ENCODE peak calls at places on chromosomes 12 and 14, in five cellular contexts. S, A, B, R and W are unnamed samples.

GRCh38 chr14:75280448-75280830 is 1.8 kb downstream of the FOS start:
- DNase-seq in B (no peak), S (no peak), R (peak; percentile 11), A (no peak), W (no peak)

GRCh38 chr14:60622920-60623263 is 26.4 kb downstream of the SIX1 start:
- DNase-seq in S (peak; percentile 4), B (no peak), R (peak; percentile 81), A (no peak), W (no peak)

GRCh38 chr12:89951050-89951693 is 242.5 kb upstream of the ATP2B1 start:
- DNase-seq in S (peak; percentile 92), R (peak; percentile 49), B (no peak), A (peak; percentile 10), W (no peak)

GRCh38 chr12:120229583-120230325 is 28.8 kb upstream of the RPLP0 start:
- DNase-seq in R (no peak), B (peak; percentile 45), S (peak; percentile 72), A (no peak), W (no peak)

GRCh38 chr12:50220357-50221061 is 53.3 kb upstream of the CERS5 start:
- DNase-seq in A (no peak), R (peak; percentile 55), B (no peak), S (peak; percentile 69), W (no peak)

GRCh38 chr14:105862581-105863239 is 336.3 kb downstream of the TMEM121 start:
- DNase-seq in S (no peak), R (no peak), A (no peak), B (no peak), W (no peak)

GRCh38 chr14:99479160-99479902 is 1.3 kb downstream of the SETD3 start:
- DNase-seq in A (no peak), B (no peak), S (no peak), R (no peak), W (no peak)

GRCh38 chr12:1811281-1811947 is 9.0 kb upstream of the LRTM2 start:
- DNase-seq in R (no peak), A (no peak), S (peak; percentile 38), B (no peak), W (peak; percentile 51)